ENCODE peak calls at places on chromosomes 3 and 15, in eight cellular contexts. One of them, this sample, is unnamed.

GRCh38 chr3:189233225-189233858 is 61.6 kb downstream of the TPRG1 start:
- DNase-seq in bronchial epithelial cell: peak
- DNase-seq in ELF-1: peak
- DNase-seq in caudate nucleus: no peak
- DNase-seq in islet precursor cell: peak
- DNase-seq in right cardiac atrium: peak
- DNase-seq in stimulated activated CD4-positive, alpha-beta T cell treated with anti-CD3 and anti-CD28 coated beads, Interleukin-2, amount 100 ng/mL, for 24 hours: peak
- DNase-seq in activated gamma-delta T cell treated with Interleukin-2 at 50 U/mL for 16 hours: no peak
- DNase-seq in this sample: peak

GRCh38 chr3:38541800-38542199 is 45.7 kb downstream of the EXOG start:
- DNase-seq in bronchial epithelial cell: no peak
- DNase-seq in ELF-1: no peak
- DNase-seq in caudate nucleus: no peak
- DNase-seq in islet precursor cell: no peak
- DNase-seq in right cardiac atrium: peak
- DNase-seq in stimulated activated CD4-positive, alpha-beta T cell treated with anti-CD3 and anti-CD28 coated beads, Interleukin-2, amount 100 ng/mL, for 24 hours: no peak
- DNase-seq in activated gamma-delta T cell treated with Interleukin-2 at 50 U/mL for 16 hours: no peak
- DNase-seq in this sample: no peak

GRCh38 chr15:100959066-100960050 is 40.2 kb downstream of the LRRK1 start:
- DNase-seq in bronchial epithelial cell: no peak
- DNase-seq in ELF-1: no peak
- DNase-seq in caudate nucleus: no peak
- DNase-seq in islet precursor cell: no peak
- DNase-seq in right cardiac atrium: no peak
- DNase-seq in stimulated activated CD4-positive, alpha-beta T cell treated with anti-CD3 and anti-CD28 coated beads, Interleukin-2, amount 100 ng/mL, for 24 hours: no peak
- DNase-seq in activated gamma-delta T cell treated with Interleukin-2 at 50 U/mL for 16 hours: no peak
- DNase-seq in this sample: no peak

GRCh38 chr3:125151916-125152315 is 60.6 kb downstream of the SLC12A8 start:
- DNase-seq in bronchial epithelial cell: no peak
- DNase-seq in ELF-1: no peak
- DNase-seq in caudate nucleus: no peak
- DNase-seq in islet precursor cell: no peak
- DNase-seq in right cardiac atrium: no peak
- DNase-seq in stimulated activated CD4-positive, alpha-beta T cell treated with anti-CD3 and anti-CD28 coated beads, Interleukin-2, amount 100 ng/mL, for 24 hours: no peak
- DNase-seq in activated gamma-delta T cell treated with Interleukin-2 at 50 U/mL for 16 hours: no peak
- DNase-seq in this sample: no peak

GRCh38 chr3:196327405-196327804 is 9.4 kb upstream of the DYNLT2B start:
- DNase-seq in bronchial epithelial cell: no peak
- DNase-seq in ELF-1: peak
- DNase-seq in caudate nucleus: no peak
- DNase-seq in islet precursor cell: no peak
- DNase-seq in right cardiac atrium: no peak
- DNase-seq in stimulated activated CD4-positive, alpha-beta T cell treated with anti-CD3 and anti-CD28 coated beads, Interleukin-2, amount 100 ng/mL, for 24 hours: no peak
- DNase-seq in activated gamma-delta T cell treated with Interleukin-2 at 50 U/mL for 16 hours: no peak
- DNase-seq in this sample: no peak

GRCh38 chr15:71352765-71353164 is 237.5 kb downstream of the THSD4 start:
- DNase-seq in bronchial epithelial cell: no peak
- DNase-seq in ELF-1: no peak
- DNase-seq in caudate nucleus: no peak
- DNase-seq in islet precursor cell: no peak
- DNase-seq in right cardiac atrium: no peak
- DNase-seq in stimulated activated CD4-positive, alpha-beta T cell treated with anti-CD3 and anti-CD28 coated beads, Interleukin-2, amount 100 ng/mL, for 24 hours: no peak
- DNase-seq in activated gamma-delta T cell treated with Interleukin-2 at 50 U/mL for 16 hours: no peak
- DNase-seq in this sample: no peak

GRCh38 chr3:187765342-187765741 is 20.1 kb upstream of the BCL6 start:
- DNase-seq in bronchial epithelial cell: peak
- DNase-seq in ELF-1: no peak
- DNase-seq in caudate nucleus: no peak
- DNase-seq in islet precursor cell: no peak
- DNase-seq in right cardiac atrium: no peak
- DNase-seq in stimulated activated CD4-positive, alpha-beta T cell treated with anti-CD3 and anti-CD28 coated beads, Interleukin-2, amount 100 ng/mL, for 24 hours: no peak
- DNase-seq in activated gamma-delta T cell treated with Interleukin-2 at 50 U/mL for 16 hours: no peak
- DNase-seq in this sample: no peak

GRCh38 chr15:76340198-76340801 is 3.7 kb downstream of the ISL2 start:
- DNase-seq in bronchial epithelial cell: no peak
- DNase-seq in ELF-1: peak
- DNase-seq in caudate nucleus: no peak
- DNase-seq in islet precursor cell: no peak
- DNase-seq in right cardiac atrium: peak
- DNase-seq in stimulated activated CD4-positive, alpha-beta T cell treated with anti-CD3 and anti-CD28 coated beads, Interleukin-2, amount 100 ng/mL, for 24 hours: peak
- DNase-seq in activated gamma-delta T cell treated with Interleukin-2 at 50 U/mL for 16 hours: no peak
- DNase-seq in this sample: no peak

GRCh38 chr3:156382458-156383346 is 172.2 kb downstream of the SSR3 start:
- DNase-seq in bronchial epithelial cell: peak
- DNase-seq in ELF-1: peak
- DNase-seq in caudate nucleus: no peak
- DNase-seq in islet precursor cell: no peak
- DNase-seq in right cardiac atrium: no peak
- DNase-seq in stimulated activated CD4-positive, alpha-beta T cell treated with anti-CD3 and anti-CD28 coated beads, Interleukin-2, amount 100 ng/mL, for 24 hours: peak
- DNase-seq in activated gamma-delta T cell treated with Interleukin-2 at 50 U/mL for 16 hours: no peak
- DNase-seq in this sample: no peak

GRCh38 chr3:54882114-54882833 is 45.6 kb downstream of the LRTM1 start:
- DNase-seq in bronchial epithelial cell: peak
- DNase-seq in ELF-1: no peak
- DNase-seq in caudate nucleus: no peak
- DNase-seq in islet precursor cell: no peak
- DNase-seq in right cardiac atrium: no peak
- DNase-seq in stimulated activated CD4-positive, alpha-beta T cell treated with anti-CD3 and anti-CD28 coated beads, Interleukin-2, amount 100 ng/mL, for 24 hours: no peak
- DNase-seq in activated gamma-delta T cell treated with Interleukin-2 at 50 U/mL for 16 hours: no peak
- DNase-seq in this sample: no peak

GRCh38 chr3:102225407-102226132 is 209.2 kb upstream of the ZPLD1 start:
- DNase-seq in bronchial epithelial cell: peak
- DNase-seq in ELF-1: no peak
- DNase-seq in caudate nucleus: no peak
- DNase-seq in islet precursor cell: no peak
- DNase-seq in right cardiac atrium: no peak
- DNase-seq in stimulated activated CD4-positive, alpha-beta T cell treated with anti-CD3 and anti-CD28 coated beads, Interleukin-2, amount 100 ng/mL, for 24 hours: no peak
- DNase-seq in activated gamma-delta T cell treated with Interleukin-2 at 50 U/mL for 16 hours: no peak
- DNase-seq in this sample: no peak

GRCh38 chr3:43132883-43133743 is 27.2 kb upstream of the POMGNT2 start:
- DNase-seq in bronchial epithelial cell: no peak
- DNase-seq in ELF-1: no peak
- DNase-seq in caudate nucleus: no peak
- DNase-seq in islet precursor cell: no peak
- DNase-seq in right cardiac atrium: no peak
- DNase-seq in stimulated activated CD4-positive, alpha-beta T cell treated with anti-CD3 and anti-CD28 coated beads, Interleukin-2, amount 100 ng/mL, for 24 hours: no peak
- DNase-seq in activated gamma-delta T cell treated with Interleukin-2 at 50 U/mL for 16 hours: no peak
- DNase-seq in this sample: no peak

GRCh38 chr3:119639494-119640350 is 20.7 kb downstream of the POPDC2 start:
- DNase-seq in bronchial epithelial cell: peak
- DNase-seq in ELF-1: no peak
- DNase-seq in caudate nucleus: no peak
- DNase-seq in islet precursor cell: no peak
- DNase-seq in right cardiac atrium: no peak
- DNase-seq in stimulated activated CD4-positive, alpha-beta T cell treated with anti-CD3 and anti-CD28 coated beads, Interleukin-2, amount 100 ng/mL, for 24 hours: no peak
- DNase-seq in activated gamma-delta T cell treated with Interleukin-2 at 50 U/mL for 16 hours: no peak
- DNase-seq in this sample: no peak

GRCh38 chr15:90300988-90301715 is 35.7 kb downstream of the NGRN start:
- DNase-seq in bronchial epithelial cell: peak
- DNase-seq in ELF-1: peak
- DNase-seq in caudate nucleus: no peak
- DNase-seq in islet precursor cell: peak
- DNase-seq in right cardiac atrium: peak
- DNase-seq in stimulated activated CD4-positive, alpha-beta T cell treated with anti-CD3 and anti-CD28 coated beads, Interleukin-2, amount 100 ng/mL, for 24 hours: peak
- DNase-seq in activated gamma-delta T cell treated with Interleukin-2 at 50 U/mL for 16 hours: peak
- DNase-seq in this sample: peak

GRCh38 chr3:152315623-152316022 is 46.9 kb downstream of the MBNL1 start:
- DNase-seq in bronchial epithelial cell: no peak
- DNase-seq in ELF-1: no peak
- DNase-seq in caudate nucleus: no peak
- DNase-seq in islet precursor cell: no peak
- DNase-seq in right cardiac atrium: no peak
- DNase-seq in stimulated activated CD4-positive, alpha-beta T cell treated with anti-CD3 and anti-CD28 coated beads, Interleukin-2, amount 100 ng/mL, for 24 hours: no peak
- DNase-seq in activated gamma-delta T cell treated with Interleukin-2 at 50 U/mL for 16 hours: no peak
- DNase-seq in this sample: no peak

GRCh38 chr15:70778258-70779076 is 15.1 kb upstream of the UACA start:
- DNase-seq in bronchial epithelial cell: peak
- DNase-seq in ELF-1: no peak
- DNase-seq in caudate nucleus: no peak
- DNase-seq in islet precursor cell: no peak
- DNase-seq in right cardiac atrium: no peak
- DNase-seq in stimulated activated CD4-positive, alpha-beta T cell treated with anti-CD3 and anti-CD28 coated beads, Interleukin-2, amount 100 ng/mL, for 24 hours: no peak
- DNase-seq in activated gamma-delta T cell treated with Interleukin-2 at 50 U/mL for 16 hours: no peak
- DNase-seq in this sample: no peak

GRCh38 chr3:171457263-171458055 is 2.7 kb downstream of the TNIK start:
- DNase-seq in bronchial epithelial cell: no peak
- DNase-seq in ELF-1: peak
- DNase-seq in caudate nucleus: no peak
- DNase-seq in islet precursor cell: no peak
- DNase-seq in right cardiac atrium: no peak
- DNase-seq in stimulated activated CD4-positive, alpha-beta T cell treated with anti-CD3 and anti-CD28 coated beads, Interleukin-2, amount 100 ng/mL, for 24 hours: peak
- DNase-seq in activated gamma-delta T cell treated with Interleukin-2 at 50 U/mL for 16 hours: peak
- DNase-seq in this sample: peak

GRCh38 chr3:94462931-94463330 is 400.1 kb downstream of the NSUN3 start:
- DNase-seq in bronchial epithelial cell: no peak
- DNase-seq in ELF-1: no peak
- DNase-seq in caudate nucleus: no peak
- DNase-seq in islet precursor cell: no peak
- DNase-seq in right cardiac atrium: no peak
- DNase-seq in stimulated activated CD4-positive, alpha-beta T cell treated with anti-CD3 and anti-CD28 coated beads, Interleukin-2, amount 100 ng/mL, for 24 hours: no peak
- DNase-seq in activated gamma-delta T cell treated with Interleukin-2 at 50 U/mL for 16 hours: no peak
- DNase-seq in this sample: no peak

GRCh38 chr3:161371441-161372320 is at the start of gene SPTSSB:
- DNase-seq in bronchial epithelial cell: peak
- DNase-seq in ELF-1: peak
- DNase-seq in caudate nucleus: no peak
- DNase-seq in islet precursor cell: peak
- DNase-seq in right cardiac atrium: peak
- DNase-seq in stimulated activated CD4-positive, alpha-beta T cell treated with anti-CD3 and anti-CD28 coated beads, Interleukin-2, amount 100 ng/mL, for 24 hours: peak
- DNase-seq in activated gamma-delta T cell treated with Interleukin-2 at 50 U/mL for 16 hours: peak
- DNase-seq in this sample: no peak

GRCh38 chr3:180630360-180630759 is 28.4 kb downstream of the TTC14 start:
- DNase-seq in bronchial epithelial cell: peak
- DNase-seq in ELF-1: no peak
- DNase-seq in caudate nucleus: no peak
- DNase-seq in islet precursor cell: no peak
- DNase-seq in right cardiac atrium: no peak
- DNase-seq in stimulated activated CD4-positive, alpha-beta T cell treated with anti-CD3 and anti-CD28 coated beads, Interleukin-2, amount 100 ng/mL, for 24 hours: no peak
- DNase-seq in activated gamma-delta T cell treated with Interleukin-2 at 50 U/mL for 16 hours: no peak
- DNase-seq in this sample: no peak

GRCh38 chr3:11819146-11819545 is 27.5 kb downstream of the TAMM41 start:
- DNase-seq in bronchial epithelial cell: peak
- DNase-seq in ELF-1: no peak
- DNase-seq in caudate nucleus: no peak
- DNase-seq in islet precursor cell: no peak
- DNase-seq in right cardiac atrium: no peak
- DNase-seq in stimulated activated CD4-positive, alpha-beta T cell treated with anti-CD3 and anti-CD28 coated beads, Interleukin-2, amount 100 ng/mL, for 24 hours: no peak
- DNase-seq in activated gamma-delta T cell treated with Interleukin-2 at 50 U/mL for 16 hours: no peak
- DNase-seq in this sample: no peak

This sample was measured in NK-92 treated with Interleukin-12 subunit alpha and Interleukin-12 subunit beta, amount 100 ng/mL, for 24 hours.